ENCODE peak calls at places on chromosomes 4 and X, in five cellular contexts. One of them, this sample, is unnamed.

GRCh38 chrX:123961268-123962005 is at the start of gene STAG2:
- DNase-seq in activated CD8-positive, alpha-beta memory T cell treated with anti-CD3 and anti-CD28 coated beads for 1 hour: peak
- DNase-seq in HT-29: peak
- DNase-seq in GM23248: peak
- DNase-seq in CD4-positive, alpha-beta T cell: peak
- DNase-seq in this sample: peak

GRCh38 chrX:38489341-38489740 is 72.0 kb upstream of the TSPAN7 start:
- DNase-seq in activated CD8-positive, alpha-beta memory T cell treated with anti-CD3 and anti-CD28 coated beads for 1 hour: no peak
- DNase-seq in HT-29: no peak
- DNase-seq in GM23248: no peak
- DNase-seq in CD4-positive, alpha-beta T cell: no peak
- DNase-seq in this sample: no peak

GRCh38 chr4:82431026-82431745 is 796 bp downstream of the ENOPH1 start:
- DNase-seq in activated CD8-positive, alpha-beta memory T cell treated with anti-CD3 and anti-CD28 coated beads for 1 hour: peak
- DNase-seq in HT-29: peak
- DNase-seq in GM23248: peak
- DNase-seq in CD4-positive, alpha-beta T cell: peak
- DNase-seq in this sample: no peak

GRCh38 chr4:3855646-3856045 is 89.5 kb downstream of the ADRA2C start:
- DNase-seq in activated CD8-positive, alpha-beta memory T cell treated with anti-CD3 and anti-CD28 coated beads for 1 hour: no peak
- DNase-seq in HT-29: no peak
- DNase-seq in GM23248: no peak
- DNase-seq in CD4-positive, alpha-beta T cell: no peak
- DNase-seq in this sample: no peak

GRCh38 chr4:6394671-6395081 is 77.7 kb downstream of the PPP2R2C start:
- DNase-seq in activated CD8-positive, alpha-beta memory T cell treated with anti-CD3 and anti-CD28 coated beads for 1 hour: no peak
- DNase-seq in HT-29: no peak
- DNase-seq in GM23248: no peak
- DNase-seq in CD4-positive, alpha-beta T cell: no peak
- DNase-seq in this sample: no peak

GRCh38 chr4:173490817-173491518 is 39.1 kb downstream of the HAND2 start:
- DNase-seq in activated CD8-positive, alpha-beta memory T cell treated with anti-CD3 and anti-CD28 coated beads for 1 hour: no peak
- DNase-seq in HT-29: no peak
- DNase-seq in GM23248: peak
- DNase-seq in CD4-positive, alpha-beta T cell: no peak
- DNase-seq in this sample: no peak

GRCh38 chr4:84583871-84584373 is 995 bp downstream of the CDS1 start:
- DNase-seq in activated CD8-positive, alpha-beta memory T cell treated with anti-CD3 and anti-CD28 coated beads for 1 hour: no peak
- DNase-seq in HT-29: peak
- DNase-seq in GM23248: peak
- DNase-seq in CD4-positive, alpha-beta T cell: no peak
- DNase-seq in this sample: no peak

GRCh38 chr4:29805871-29806480 is 914.2 kb upstream of the PCDH7 start:
- DNase-seq in activated CD8-positive, alpha-beta memory T cell treated with anti-CD3 and anti-CD28 coated beads for 1 hour: no peak
- DNase-seq in HT-29: no peak
- DNase-seq in GM23248: no peak
- DNase-seq in CD4-positive, alpha-beta T cell: no peak
- DNase-seq in this sample: no peak

GRCh38 chr4:88158360-88159136 is at the start of gene ABCG2:
- DNase-seq in activated CD8-positive, alpha-beta memory T cell treated with anti-CD3 and anti-CD28 coated beads for 1 hour: no peak
- DNase-seq in HT-29: peak
- DNase-seq in GM23248: peak
- DNase-seq in CD4-positive, alpha-beta T cell: no peak
- DNase-seq in this sample: no peak

GRCh38 chr4:10173754-10174749 is 57.5 kb upstream of the WDR1 start:
- DNase-seq in activated CD8-positive, alpha-beta memory T cell treated with anti-CD3 and anti-CD28 coated beads for 1 hour: no peak
- DNase-seq in HT-29: peak
- DNase-seq in GM23248: no peak
- DNase-seq in CD4-positive, alpha-beta T cell: no peak
- DNase-seq in this sample: no peak

GRCh38 chrX:67544871-67545771 is 1.3 kb downstream of the AR start:
- DNase-seq in activated CD8-positive, alpha-beta memory T cell treated with anti-CD3 and anti-CD28 coated beads for 1 hour: no peak
- DNase-seq in HT-29: no peak
- DNase-seq in GM23248: peak
- DNase-seq in CD4-positive, alpha-beta T cell: no peak
- DNase-seq in this sample: no peak

GRCh38 chr4:127586922-127587571 is 45.7 kb upstream of the INTU start:
- DNase-seq in activated CD8-positive, alpha-beta memory T cell treated with anti-CD3 and anti-CD28 coated beads for 1 hour: no peak
- DNase-seq in HT-29: peak
- DNase-seq in GM23248: peak
- DNase-seq in CD4-positive, alpha-beta T cell: no peak
- DNase-seq in this sample: no peak

GRCh38 chr4:158799856-158800255 is 31.0 kb downstream of the FNIP2 start:
- DNase-seq in activated CD8-positive, alpha-beta memory T cell treated with anti-CD3 and anti-CD28 coated beads for 1 hour: no peak
- DNase-seq in HT-29: no peak
- DNase-seq in GM23248: no peak
- DNase-seq in CD4-positive, alpha-beta T cell: no peak
- DNase-seq in this sample: no peak

GRCh38 chrX:45769919-45770582 is 569.4 kb upstream of the DIPK2B start:
- DNase-seq in activated CD8-positive, alpha-beta memory T cell treated with anti-CD3 and anti-CD28 coated beads for 1 hour: no peak
- DNase-seq in HT-29: peak
- DNase-seq in GM23248: peak
- DNase-seq in CD4-positive, alpha-beta T cell: no peak
- DNase-seq in this sample: no peak

GRCh38 chr4:4666693-4667642 is 125.1 kb upstream of the STX18 start:
- DNase-seq in activated CD8-positive, alpha-beta memory T cell treated with anti-CD3 and anti-CD28 coated beads for 1 hour: no peak
- DNase-seq in HT-29: no peak
- DNase-seq in GM23248: peak
- DNase-seq in CD4-positive, alpha-beta T cell: no peak
- DNase-seq in this sample: no peak

GRCh38 chr4:173680278-173680677 is 150.2 kb upstream of the HAND2 start:
- DNase-seq in activated CD8-positive, alpha-beta memory T cell treated with anti-CD3 and anti-CD28 coated beads for 1 hour: no peak
- DNase-seq in HT-29: no peak
- DNase-seq in GM23248: no peak
- DNase-seq in CD4-positive, alpha-beta T cell: no peak
- DNase-seq in this sample: no peak

GRCh38 chr4:30269850-30270249 is 450.3 kb upstream of the PCDH7 start:
- DNase-seq in activated CD8-positive, alpha-beta memory T cell treated with anti-CD3 and anti-CD28 coated beads for 1 hour: no peak
- DNase-seq in HT-29: peak
- DNase-seq in GM23248: no peak
- DNase-seq in CD4-positive, alpha-beta T cell: no peak
- DNase-seq in this sample: no peak

GRCh38 chrX:41435708-41436107 is 11.4 kb upstream of the NYX start:
- DNase-seq in activated CD8-positive, alpha-beta memory T cell treated with anti-CD3 and anti-CD28 coated beads for 1 hour: no peak
- DNase-seq in HT-29: no peak
- DNase-seq in GM23248: no peak
- DNase-seq in CD4-positive, alpha-beta T cell: no peak
- DNase-seq in this sample: no peak

GRCh38 chrX:22060451-22060940 is 28.4 kb downstream of the PHEX start:
- DNase-seq in activated CD8-positive, alpha-beta memory T cell treated with anti-CD3 and anti-CD28 coated beads for 1 hour: no peak
- DNase-seq in HT-29: no peak
- DNase-seq in GM23248: peak
- DNase-seq in CD4-positive, alpha-beta T cell: no peak
- DNase-seq in this sample: no peak

GRCh38 chrX:14095702-14096101 is 66.0 kb upstream of the GEMIN8 start:
- DNase-seq in activated CD8-positive, alpha-beta memory T cell treated with anti-CD3 and anti-CD28 coated beads for 1 hour: no peak
- DNase-seq in HT-29: peak
- DNase-seq in GM23248: peak
- DNase-seq in CD4-positive, alpha-beta T cell: peak
- DNase-seq in this sample: no peak

GRCh38 chr4:3384771-3385701 is 56.7 kb upstream of the HGFAC start:
- DNase-seq in activated CD8-positive, alpha-beta memory T cell treated with anti-CD3 and anti-CD28 coated beads for 1 hour: no peak
- DNase-seq in HT-29: no peak
- DNase-seq in GM23248: no peak
- DNase-seq in CD4-positive, alpha-beta T cell: no peak
- DNase-seq in this sample: no peak

GRCh38 chrX:39961441-39961840 is 136.3 kb downstream of the BCOR start:
- DNase-seq in activated CD8-positive, alpha-beta memory T cell treated with anti-CD3 and anti-CD28 coated beads for 1 hour: no peak
- DNase-seq in HT-29: no peak
- DNase-seq in GM23248: no peak
- DNase-seq in CD4-positive, alpha-beta T cell: no peak
- DNase-seq in this sample: no peak

GRCh38 chr4:125796138-125796537 is 481.4 kb downstream of the FAT4 start:
- DNase-seq in activated CD8-positive, alpha-beta memory T cell treated with anti-CD3 and anti-CD28 coated beads for 1 hour: no peak
- DNase-seq in HT-29: no peak
- DNase-seq in GM23248: no peak
- DNase-seq in CD4-positive, alpha-beta T cell: no peak
- DNase-seq in this sample: no peak

GRCh38 chr4:139015948-139016451 is 419 bp downstream of the NOCT start:
- DNase-seq in activated CD8-positive, alpha-beta memory T cell treated with anti-CD3 and anti-CD28 coated beads for 1 hour: peak
- DNase-seq in HT-29: peak
- DNase-seq in GM23248: peak
- DNase-seq in CD4-positive, alpha-beta T cell: no peak
- DNase-seq in this sample: no peak

GRCh38 chr4:24032371-24032989 is 142.6 kb upstream of the PPARGC1A start:
- DNase-seq in activated CD8-positive, alpha-beta memory T cell treated with anti-CD3 and anti-CD28 coated beads for 1 hour: no peak
- DNase-seq in HT-29: peak
- DNase-seq in GM23248: peak
- DNase-seq in CD4-positive, alpha-beta T cell: no peak
- DNase-seq in this sample: no peak

GRCh38 chrX:146602246-146602645 is 207.3 kb upstream of the CXorf51B start:
- DNase-seq in activated CD8-positive, alpha-beta memory T cell treated with anti-CD3 and anti-CD28 coated beads for 1 hour: no peak
- DNase-seq in HT-29: no peak
- DNase-seq in GM23248: no peak
- DNase-seq in CD4-positive, alpha-beta T cell: no peak
- DNase-seq in this sample: no peak

GRCh38 chr4:15910150-15910945 is 28.2 kb downstream of the FGFBP1 start:
- DNase-seq in activated CD8-positive, alpha-beta memory T cell treated with anti-CD3 and anti-CD28 coated beads for 1 hour: no peak
- DNase-seq in HT-29: no peak
- DNase-seq in GM23248: no peak
- DNase-seq in CD4-positive, alpha-beta T cell: no peak
- DNase-seq in this sample: no peak

GRCh38 chr4:13329340-13329850 is 154.7 kb downstream of the RAB28 start:
- DNase-seq in activated CD8-positive, alpha-beta memory T cell treated with anti-CD3 and anti-CD28 coated beads for 1 hour: no peak
- DNase-seq in HT-29: no peak
- DNase-seq in GM23248: no peak
- DNase-seq in CD4-positive, alpha-beta T cell: no peak
- DNase-seq in this sample: no peak

GRCh38 chr4:6327220-6327917 is 57.7 kb downstream of the WFS1 start:
- DNase-seq in activated CD8-positive, alpha-beta memory T cell treated with anti-CD3 and anti-CD28 coated beads for 1 hour: peak
- DNase-seq in HT-29: peak
- DNase-seq in GM23248: peak
- DNase-seq in CD4-positive, alpha-beta T cell: peak
- DNase-seq in this sample: no peak

GRCh38 chrX:152926279-152926678 is 28.4 kb downstream of the ZNF185 start:
- DNase-seq in activated CD8-positive, alpha-beta memory T cell treated with anti-CD3 and anti-CD28 coated beads for 1 hour: no peak
- DNase-seq in HT-29: peak
- DNase-seq in GM23248: peak
- DNase-seq in CD4-positive, alpha-beta T cell: peak
- DNase-seq in this sample: no peak

GRCh38 chr4:3520796-3521600 is 11.2 kb downstream of the LRPAP1 start:
- DNase-seq in activated CD8-positive, alpha-beta memory T cell treated with anti-CD3 and anti-CD28 coated beads for 1 hour: no peak
- DNase-seq in HT-29: no peak
- DNase-seq in GM23248: no peak
- DNase-seq in CD4-positive, alpha-beta T cell: no peak
- DNase-seq in this sample: no peak

GRCh38 chr4:93719552-93719951 is 109.0 kb upstream of the ATOH1 start:
- DNase-seq in activated CD8-positive, alpha-beta memory T cell treated with anti-CD3 and anti-CD28 coated beads for 1 hour: no peak
- DNase-seq in HT-29: no peak
- DNase-seq in GM23248: no peak
- DNase-seq in CD4-positive, alpha-beta T cell: no peak
- DNase-seq in this sample: no peak

GRCh38 chrX:71128166-71128833 is 9.9 kb downstream of the MED12 start:
- DNase-seq in activated CD8-positive, alpha-beta memory T cell treated with anti-CD3 and anti-CD28 coated beads for 1 hour: no peak
- DNase-seq in HT-29: no peak
- DNase-seq in GM23248: peak
- DNase-seq in CD4-positive, alpha-beta T cell: no peak
- DNase-seq in this sample: no peak

GRCh38 chrX:150200820-150201287 is 162.3 kb upstream of the MAMLD1 start:
- DNase-seq in activated CD8-positive, alpha-beta memory T cell treated with anti-CD3 and anti-CD28 coated beads for 1 hour: peak
- DNase-seq in HT-29: peak
- DNase-seq in GM23248: peak
- DNase-seq in CD4-positive, alpha-beta T cell: peak
- DNase-seq in this sample: no peak

GRCh38 chr4:110514889-110515479 is 39.0 kb downstream of the ENPEP start:
- DNase-seq in activated CD8-positive, alpha-beta memory T cell treated with anti-CD3 and anti-CD28 coated beads for 1 hour: no peak
- DNase-seq in HT-29: peak
- DNase-seq in GM23248: peak
- DNase-seq in CD4-positive, alpha-beta T cell: no peak
- DNase-seq in this sample: no peak

GRCh38 chr4:166012129-166013078 is 139.4 kb downstream of the TLL1 start:
- DNase-seq in activated CD8-positive, alpha-beta memory T cell treated with anti-CD3 and anti-CD28 coated beads for 1 hour: no peak
- DNase-seq in HT-29: no peak
- DNase-seq in GM23248: no peak
- DNase-seq in CD4-positive, alpha-beta T cell: no peak
- DNase-seq in this sample: no peak

GRCh38 chrX:3326721-3327120 is 19.7 kb downstream of the MXRA5 start:
- DNase-seq in activated CD8-positive, alpha-beta memory T cell treated with anti-CD3 and anti-CD28 coated beads for 1 hour: no peak
- DNase-seq in HT-29: no peak
- DNase-seq in GM23248: peak
- DNase-seq in CD4-positive, alpha-beta T cell: no peak
- DNase-seq in this sample: no peak

GRCh38 chrX:36983831-36984230 is 24.3 kb upstream of the FAM47C start:
- DNase-seq in activated CD8-positive, alpha-beta memory T cell treated with anti-CD3 and anti-CD28 coated beads for 1 hour: no peak
- DNase-seq in HT-29: no peak
- DNase-seq in GM23248: no peak
- DNase-seq in CD4-positive, alpha-beta T cell: no peak
- DNase-seq in this sample: no peak

GRCh38 chrX:19715711-19716638 is 171.4 kb downstream of the SH3KBP1 start:
- DNase-seq in activated CD8-positive, alpha-beta memory T cell treated with anti-CD3 and anti-CD28 coated beads for 1 hour: no peak
- DNase-seq in HT-29: no peak
- DNase-seq in GM23248: no peak
- DNase-seq in CD4-positive, alpha-beta T cell: no peak
- DNase-seq in this sample: no peak

GRCh38 chr4:74661427-74662171 is 132.7 kb downstream of the BTC start:
- DNase-seq in activated CD8-positive, alpha-beta memory T cell treated with anti-CD3 and anti-CD28 coated beads for 1 hour: no peak
- DNase-seq in HT-29: peak
- DNase-seq in GM23248: peak
- DNase-seq in CD4-positive, alpha-beta T cell: no peak
- DNase-seq in this sample: no peak

This sample was measured in cortex of kidney.